ENCODE peak calls at places on chromosomes 4 and X, in five cellular contexts. One of them, this sample, is unnamed.
A peak's percentile ranks its signal among the peaks of the same experiment; 100 is the strongest.

GRCh38 chr4:110618091-110619000 is 4.5 kb downstream of the PITX2 start:
- DNase-seq in fibroblast of the aortic adventitia: no peak
- DNase-seq in H9: peak; percentile 88
- DNase-seq in kidney: peak; percentile 58
- DNase-seq in psoas muscle: peak; percentile 79
- DNase-seq in this sample: peak; percentile 30

GRCh38 chr4:155809835-155810234 is 51.0 kb downstream of the GUCY1B1 start:
- DNase-seq in fibroblast of the aortic adventitia: peak; percentile 92
- DNase-seq in H9: no peak
- DNase-seq in kidney: no peak
- DNase-seq in psoas muscle: no peak
- DNase-seq in this sample: no peak

GRCh38 chr4:98166025-98166730 is 22.9 kb upstream of the STPG2 start:
- DNase-seq in fibroblast of the aortic adventitia: peak; percentile 15
- DNase-seq in H9: no peak
- DNase-seq in kidney: peak; percentile 78
- DNase-seq in psoas muscle: peak; percentile 30
- DNase-seq in this sample: no peak

GRCh38 chr4:6334203-6334887 is 64.7 kb downstream of the WFS1 start:
- DNase-seq in fibroblast of the aortic adventitia: no peak
- DNase-seq in H9: no peak
- DNase-seq in kidney: peak; percentile 37
- DNase-seq in psoas muscle: no peak
- DNase-seq in this sample: no peak

GRCh38 chr4:154471924-154472323 is 19.7 kb downstream of the DCHS2 start:
- DNase-seq in fibroblast of the aortic adventitia: no peak
- DNase-seq in H9: no peak
- DNase-seq in kidney: no peak
- DNase-seq in psoas muscle: no peak
- DNase-seq in this sample: no peak

GRCh38 chrX:72305286-72306084 is at the start of gene CITED1:
- DNase-seq in fibroblast of the aortic adventitia: no peak
- DNase-seq in H9: peak; percentile 40
- DNase-seq in kidney: peak; percentile 71
- DNase-seq in psoas muscle: no peak
- DNase-seq in this sample: no peak

GRCh38 chrX:13955095-13955647 is 74.5 kb downstream of the GEMIN8 start:
- DNase-seq in fibroblast of the aortic adventitia: no peak
- DNase-seq in H9: no peak
- DNase-seq in kidney: no peak
- DNase-seq in psoas muscle: no peak
- DNase-seq in this sample: no peak

GRCh38 chrX:37509349-37509748 is 62.1 kb upstream of the LANCL3 start:
- DNase-seq in fibroblast of the aortic adventitia: peak; percentile 6
- DNase-seq in H9: no peak
- DNase-seq in kidney: no peak
- DNase-seq in psoas muscle: no peak
- DNase-seq in this sample: no peak

GRCh38 chr4:153244969-153245368 is 40.7 kb downstream of the TRIM2 start:
- DNase-seq in fibroblast of the aortic adventitia: no peak
- DNase-seq in H9: no peak
- DNase-seq in kidney: no peak
- DNase-seq in psoas muscle: no peak
- DNase-seq in this sample: no peak

GRCh38 chr4:186266699-186267467 is 894 bp downstream of the F11 start:
- DNase-seq in fibroblast of the aortic adventitia: no peak
- DNase-seq in H9: peak; percentile 66
- DNase-seq in kidney: no peak
- DNase-seq in psoas muscle: no peak
- DNase-seq in this sample: peak; percentile 26

GRCh38 chr4:74969507-74970474 is 36.9 kb downstream of the PARM1 start:
- DNase-seq in fibroblast of the aortic adventitia: peak; percentile 2
- DNase-seq in H9: peak; percentile 43
- DNase-seq in kidney: no peak
- DNase-seq in psoas muscle: no peak
- DNase-seq in this sample: no peak

GRCh38 chr4:95761441-95761840 is 78.5 kb upstream of the PDHA2 start:
- DNase-seq in fibroblast of the aortic adventitia: peak; percentile 10
- DNase-seq in H9: no peak
- DNase-seq in kidney: no peak
- DNase-seq in psoas muscle: no peak
- DNase-seq in this sample: no peak

GRCh38 chr4:166458756-166459155 is 585.7 kb downstream of the TLL1 start:
- DNase-seq in fibroblast of the aortic adventitia: peak; percentile 28
- DNase-seq in H9: no peak
- DNase-seq in kidney: no peak
- DNase-seq in psoas muscle: no peak
- DNase-seq in this sample: no peak

GRCh38 chr4:4590496-4590895 is 48.6 kb upstream of the STX18 start:
- DNase-seq in fibroblast of the aortic adventitia: peak; percentile 62
- DNase-seq in H9: no peak
- DNase-seq in kidney: no peak
- DNase-seq in psoas muscle: no peak
- DNase-seq in this sample: no peak

GRCh38 chr4:85681194-85681803 is 206.3 kb downstream of the ARHGAP24 start:
- DNase-seq in fibroblast of the aortic adventitia: peak; percentile 99
- DNase-seq in H9: no peak
- DNase-seq in kidney: no peak
- DNase-seq in psoas muscle: no peak
- DNase-seq in this sample: no peak

GRCh38 chr4:110518889-110519490 is 43.0 kb downstream of the ENPEP start:
- DNase-seq in fibroblast of the aortic adventitia: peak; percentile 43
- DNase-seq in H9: no peak
- DNase-seq in kidney: no peak
- DNase-seq in psoas muscle: no peak
- DNase-seq in this sample: peak; percentile 43

GRCh38 chr4:99457270-99457669 is 22.1 kb upstream of the ADH7 start:
- DNase-seq in fibroblast of the aortic adventitia: peak; percentile 19
- DNase-seq in H9: no peak
- DNase-seq in kidney: no peak
- DNase-seq in psoas muscle: no peak
- DNase-seq in this sample: no peak

GRCh38 chrX:11412715-11413623 is 119.8 kb downstream of the AMELX start:
- DNase-seq in fibroblast of the aortic adventitia: peak; percentile 56
- DNase-seq in H9: no peak
- DNase-seq in kidney: no peak
- DNase-seq in psoas muscle: no peak
- DNase-seq in this sample: no peak

GRCh38 chrX:110180928-110181310 is 137.0 kb downstream of the AMMECR1 start:
- DNase-seq in fibroblast of the aortic adventitia: peak; percentile 58
- DNase-seq in H9: no peak
- DNase-seq in kidney: no peak
- DNase-seq in psoas muscle: no peak
- DNase-seq in this sample: no peak

GRCh38 chrX:41409006-41409405 is 38.1 kb upstream of the NYX start:
- DNase-seq in fibroblast of the aortic adventitia: no peak
- DNase-seq in H9: no peak
- DNase-seq in kidney: no peak
- DNase-seq in psoas muscle: no peak
- DNase-seq in this sample: no peak

GRCh38 chr4:83906561-83906960 is 370.7 kb downstream of the GPAT3 start:
- DNase-seq in fibroblast of the aortic adventitia: peak; percentile 65
- DNase-seq in H9: no peak
- DNase-seq in kidney: no peak
- DNase-seq in psoas muscle: no peak
- DNase-seq in this sample: no peak

GRCh38 chr4:73401412-73401811 is 2.7 kb upstream of the ALB start:
- DNase-seq in fibroblast of the aortic adventitia: no peak
- DNase-seq in H9: no peak
- DNase-seq in kidney: no peak
- DNase-seq in psoas muscle: no peak
- DNase-seq in this sample: no peak

GRCh38 chr4:61805237-61805636 is 605.1 kb downstream of the ADGRL3 start:
- DNase-seq in fibroblast of the aortic adventitia: no peak
- DNase-seq in H9: no peak
- DNase-seq in kidney: no peak
- DNase-seq in psoas muscle: no peak
- DNase-seq in this sample: no peak

GRCh38 chrX:102723456-102723855 is 2.9 kb downstream of the GPRASP3 start:
- DNase-seq in fibroblast of the aortic adventitia: no peak
- DNase-seq in H9: no peak
- DNase-seq in kidney: no peak
- DNase-seq in psoas muscle: no peak
- DNase-seq in this sample: no peak
- TF ChIP-seq CTCF in fibroblast of the aortic adventitia: no peak
- TF ChIP-seq CTCF in H9: no peak
- TF ChIP-seq CTCF in kidney: no peak
- TF ChIP-seq CTCF in psoas muscle: no peak
- TF ChIP-seq CTCF in this sample: no peak

GRCh38 chr4:60463846-60464502 is 736.2 kb upstream of the ADGRL3 start:
- DNase-seq in fibroblast of the aortic adventitia: no peak
- DNase-seq in H9: no peak
- DNase-seq in kidney: no peak
- DNase-seq in psoas muscle: no peak
- DNase-seq in this sample: no peak
- TF ChIP-seq CTCF in fibroblast of the aortic adventitia: peak; percentile 16
- TF ChIP-seq CTCF in H9: peak; percentile 45
- TF ChIP-seq CTCF in kidney: no peak
- TF ChIP-seq CTCF in psoas muscle: no peak
- TF ChIP-seq CTCF in this sample: peak; percentile 37

GRCh38 chrX:101263766-101264165 is 27.4 kb downstream of the TAF7L start:
- DNase-seq in fibroblast of the aortic adventitia: peak; percentile 63
- DNase-seq in H9: no peak
- DNase-seq in kidney: no peak
- DNase-seq in psoas muscle: no peak
- DNase-seq in this sample: no peak

GRCh38 chrX:101258260-101258581 is 32.9 kb downstream of the TAF7L start:
- DNase-seq in fibroblast of the aortic adventitia: no peak
- DNase-seq in H9: no peak
- DNase-seq in kidney: no peak
- DNase-seq in psoas muscle: no peak
- DNase-seq in this sample: no peak

GRCh38 chrX:101257448-101258259 is 33.5 kb downstream of the TAF7L start:
- DNase-seq in fibroblast of the aortic adventitia: peak; percentile 30
- DNase-seq in H9: no peak
- DNase-seq in kidney: no peak
- DNase-seq in psoas muscle: no peak
- DNase-seq in this sample: no peak

GRCh38 chrX:101262590-101262989 is 28.5 kb downstream of the TAF7L start:
- DNase-seq in fibroblast of the aortic adventitia: no peak
- DNase-seq in H9: no peak
- DNase-seq in kidney: no peak
- DNase-seq in psoas muscle: no peak
- DNase-seq in this sample: no peak

GRCh38 chrX:101260435-101260834 is 30.7 kb downstream of the TAF7L start:
- DNase-seq in fibroblast of the aortic adventitia: peak; percentile 9
- DNase-seq in H9: peak; percentile 39
- DNase-seq in kidney: no peak
- DNase-seq in psoas muscle: no peak
- DNase-seq in this sample: no peak
- TF ChIP-seq CTCF in fibroblast of the aortic adventitia: peak; percentile 28
- TF ChIP-seq CTCF in H9: peak; percentile 53
- TF ChIP-seq CTCF in kidney: no peak
- TF ChIP-seq CTCF in psoas muscle: no peak
- TF ChIP-seq CTCF in this sample: no peak

GRCh38 chr4:140851032-140851636 is 94.9 kb upstream of the TBC1D9 start:
- DNase-seq in fibroblast of the aortic adventitia: peak; percentile 80
- DNase-seq in H9: no peak
- DNase-seq in kidney: no peak
- DNase-seq in psoas muscle: no peak
- DNase-seq in this sample: peak; percentile 56
- TF ChIP-seq CTCF in fibroblast of the aortic adventitia: peak; percentile 72
- TF ChIP-seq CTCF in H9: peak; percentile 93
- TF ChIP-seq CTCF in kidney: peak; percentile 89
- TF ChIP-seq CTCF in psoas muscle: peak; percentile 80
- TF ChIP-seq CTCF in this sample: peak; percentile 98

GRCh38 chr4:15848191-15848842 is 70.2 kb downstream of the CD38 start:
- DNase-seq in fibroblast of the aortic adventitia: no peak
- DNase-seq in H9: no peak
- DNase-seq in kidney: no peak
- DNase-seq in psoas muscle: no peak
- DNase-seq in this sample: no peak
- TF ChIP-seq CTCF in fibroblast of the aortic adventitia: no peak
- TF ChIP-seq CTCF in H9: no peak
- TF ChIP-seq CTCF in kidney: no peak
- TF ChIP-seq CTCF in psoas muscle: no peak
- TF ChIP-seq CTCF in this sample: no peak

DNA sequence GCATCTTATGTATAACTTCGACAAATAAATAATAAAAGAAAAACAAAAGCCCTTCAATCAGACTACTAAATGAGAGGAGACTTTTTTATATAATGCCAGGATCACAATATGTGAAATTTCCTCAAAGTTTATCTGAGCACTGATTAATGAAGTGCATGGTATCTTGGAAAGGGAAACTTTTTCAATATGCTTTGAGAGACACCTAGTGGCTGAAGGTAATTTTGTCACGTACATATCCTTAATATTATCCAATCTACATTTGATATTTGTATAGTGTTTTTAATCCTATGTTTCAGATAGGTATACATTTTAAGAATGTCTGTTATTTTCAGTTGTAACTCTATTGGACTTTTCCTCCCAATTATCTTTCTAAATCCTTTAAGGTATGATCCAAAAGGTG is 146.8 kb downstream of the KLHL4 start:
- DNase-seq in fibroblast of the aortic adventitia: peak; percentile 63
- DNase-seq in H9: no peak
- DNase-seq in kidney: no peak
- DNase-seq in psoas muscle: no peak
- DNase-seq in this sample: no peak
- TF ChIP-seq CTCF in fibroblast of the aortic adventitia: peak; percentile 55
- TF ChIP-seq CTCF in H9: peak; percentile 82
- TF ChIP-seq CTCF in kidney: peak; percentile 31
- TF ChIP-seq CTCF in psoas muscle: peak; percentile 50
- TF ChIP-seq CTCF in this sample: peak; percentile 81

DNA sequence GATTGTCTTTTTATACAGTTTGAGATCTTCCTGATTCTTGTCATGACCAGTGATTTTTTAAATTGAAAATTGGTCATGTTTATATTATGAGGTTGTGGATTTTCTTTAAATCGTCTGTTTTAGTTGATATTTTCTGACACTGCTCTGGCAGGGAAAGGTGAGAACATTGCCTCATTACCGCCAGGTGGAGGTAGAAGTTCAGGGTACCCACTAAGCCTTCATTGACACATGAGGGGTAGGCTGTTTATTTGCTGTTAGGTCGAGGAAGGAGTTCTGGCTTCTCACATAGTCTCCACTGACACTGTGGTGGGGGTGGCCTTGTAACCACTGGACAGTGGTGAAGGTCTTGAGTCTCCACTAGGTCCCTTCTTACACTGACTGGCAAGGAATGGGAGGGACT is 117.6 kb upstream of the GPR101 start:
- DNase-seq in fibroblast of the aortic adventitia: no peak
- DNase-seq in H9: peak; percentile 26
- DNase-seq in kidney: no peak
- DNase-seq in psoas muscle: no peak
- DNase-seq in this sample: no peak
- TF ChIP-seq CTCF in fibroblast of the aortic adventitia: no peak
- TF ChIP-seq CTCF in H9: peak; percentile 62
- TF ChIP-seq CTCF in kidney: no peak
- TF ChIP-seq CTCF in psoas muscle: no peak
- TF ChIP-seq CTCF in this sample: no peak

GRCh38 chrX:23317799-23318724 is 16.6 kb upstream of the PTCHD1 start:
- DNase-seq in fibroblast of the aortic adventitia: peak; percentile 6
- DNase-seq in H9: peak; percentile 80
- DNase-seq in kidney: no peak
- DNase-seq in psoas muscle: no peak
- DNase-seq in this sample: peak; percentile 56
- TF ChIP-seq CTCF in fibroblast of the aortic adventitia: peak; percentile 71
- TF ChIP-seq CTCF in H9: peak; percentile 97
- TF ChIP-seq CTCF in kidney: peak; percentile 53
- TF ChIP-seq CTCF in psoas muscle: peak; percentile 58
- TF ChIP-seq CTCF in this sample: peak; percentile 83

This sample was measured in neural crest cell.